ENCODE peak calls at places on chromosomes 5 and 9, in seven cellular contexts. J is RWPE1; S is NAMALWA; U is T-helper 2 cell; F is fibroblast of the conjunctiva; K is activated CD4-positive, alpha-beta T cell treated with anti-CD3 and anti-CD28 coated beads for 36 hours; E is KG1. R is an unnamed sample.
A peak's percentile ranks its signal among the peaks of the same experiment; 100 is the strongest.

GRCh38 chr5:173535976-173536639 is 80.3 kb downstream of the BOD1 start:
- DNase-seq in F (no peak), S (no peak), K (no peak), J (no peak), E (no peak), U (no peak), R (no peak)

GRCh38 chr9:76542360-76542759 is 83.4 kb downstream of the GCNT1 start:
- DNase-seq in K (no peak), U (no peak), J (no peak), S (peak; percentile 28), F (no peak), E (no peak), R (peak; percentile 58)

GRCh38 chr9:27280858-27281257 is 16.1 kb downstream of the EQTN start:
- DNase-seq in K (no peak), E (no peak), U (no peak), F (no peak), S (peak; percentile 6), J (no peak), R (no peak)

GRCh38 chr5:65172486-65173129 is 309.1 kb downstream of the ADAMTS6 start:
- DNase-seq in F (no peak), U (no peak), E (no peak), K (peak; percentile 85), J (peak; percentile 16), S (no peak), R (no peak)

GRCh38 chr5:113162770-113163169 is 186.2 kb downstream of the DCP2 start:
- DNase-seq in F (no peak), S (no peak), U (no peak), K (no peak), E (no peak), J (peak; percentile 97), R (no peak)

GRCh38 chr5:94810281-94810680 is 191.8 kb downstream of the SLF1 start:
- DNase-seq in J (no peak), E (no peak), U (no peak), K (no peak), F (no peak), S (no peak), R (no peak)

GRCh38 chr5:113922343-113922742 is 408.8 kb downstream of the YTHDC2 start:
- DNase-seq in J (no peak), S (no peak), E (no peak), U (no peak), F (no peak), K (no peak), R (no peak)

GRCh38 chr5:181223041-181223728 is at the start of gene TRIM41:
- DNase-seq in K (peak; percentile 98), S (peak; percentile 99), J (peak; percentile 93), F (peak; percentile 98), E (no peak), U (peak; percentile 93), R (peak; percentile 99)

GRCh38 chr9:115642285-115642684 is 511.3 kb upstream of the PAPPA start:
- DNase-seq in S (no peak), F (no peak), K (no peak), U (no peak), J (no peak), E (no peak), R (no peak)

GRCh38 chr9:104258289-104259045 is 164.4 kb downstream of the SMC2 start:
- DNase-seq in E (no peak), U (no peak), J (no peak), S (no peak), F (no peak), K (no peak), R (peak; percentile 26)

GRCh38 chr9:88992556-88992955 is 1.3 kb downstream of the S1PR3 start:
- DNase-seq in K (no peak), J (no peak), U (no peak), S (no peak), F (no peak), E (no peak), R (no peak)

GRCh38 chr9:87711857-87712800 is 13.8 kb upstream of the CTSL start:
- DNase-seq in S (no peak), K (peak; percentile 22), F (peak; percentile 38), E (no peak), U (no peak), J (no peak), R (peak; percentile 74)

GRCh38 chr5:131242728-131243255 is 21.1 kb upstream of the CDC42SE2 start:
- DNase-seq in U (no peak), E (no peak), K (peak; percentile 30), J (peak; percentile 53), S (no peak), F (peak; percentile 70), R (no peak)

GRCh38 chr5:145499483-145499882 is 335.7 kb downstream of the PRELID2 start:
- DNase-seq in K (no peak), F (peak; percentile 45), E (no peak), U (no peak), J (no peak), S (no peak), R (peak; percentile 74)

GRCh38 chr9:100222674-100223073 is 123.6 kb downstream of the INVS start:
- DNase-seq in J (peak; percentile 53), E (no peak), K (no peak), S (peak; percentile 54), F (peak; percentile 32), U (no peak), R (no peak)

GRCh38 chr5:181191526-181192336 is 13.3 kb downstream of the TRIM7 start:
- DNase-seq in K (peak; percentile 96), U (peak; percentile 93), J (peak; percentile 91), S (peak; percentile 97), E (no peak), F (peak; percentile 94), R (peak; percentile 99)

GRCh38 chr5:78899922-78900362 is 85.2 kb downstream of the ARSB start:
- DNase-seq in F (peak; percentile 41), K (peak; percentile 46), U (no peak), S (peak; percentile 67), E (no peak), J (peak; percentile 18), R (peak; percentile 76)

GRCh38 chr5:109531262-109531661 is 121.5 kb upstream of the PJA2 start:
- DNase-seq in J (no peak), S (no peak), K (no peak), F (no peak), U (no peak), E (no peak), R (no peak)

GRCh38 chr5:27592231-27592630 is 553.8 kb upstream of the CDH9 start:
- DNase-seq in E (no peak), U (no peak), S (no peak), J (peak; percentile 2), F (no peak), K (no peak), R (no peak)

GRCh38 chr9:136965771-136966484 is 11.4 kb upstream of the PTGDS start:
- DNase-seq in U (no peak), J (no peak), S (peak; percentile 33), K (peak; percentile 42), E (no peak), F (no peak), R (no peak)

GRCh38 chr5:135833521-135833920 is 942 bp upstream of the SLC25A48 start:
- DNase-seq in K (no peak), F (no peak), E (no peak), S (no peak), J (no peak), U (no peak), R (no peak)

GRCh38 chr5:123047706-123048105 is 11.2 kb upstream of the PPIC start:
- DNase-seq in E (no peak), K (no peak), S (no peak), J (no peak), F (no peak), U (no peak), R (no peak)

GRCh38 chr9:124217839-124218437 is 39.8 kb upstream of the NEK6 start:
- DNase-seq in J (no peak), S (peak; percentile 58), U (no peak), E (no peak), F (no peak), K (no peak), R (no peak)

GRCh38 chr9:96603305-96604004 is 16.2 kb downstream of the CDC14B start:
- DNase-seq in S (no peak), U (no peak), F (no peak), J (no peak), E (no peak), K (no peak), R (no peak)

GRCh38 chr9:77707696-77708095 is 59.6 kb upstream of the GNA14 start:
- DNase-seq in F (peak; percentile 98), K (no peak), S (no peak), J (peak; percentile 93), U (no peak), E (no peak), R (no peak)

GRCh38 chr5:175688352-175689146 is 30.7 kb downstream of the HRH2 start:
- DNase-seq in U (no peak), F (no peak), S (no peak), J (no peak), K (no peak), E (no peak), R (peak; percentile 16)

GRCh38 chr9:14515564-14516198 is 177.6 kb downstream of the ZDHHC21 start:
- DNase-seq in E (no peak), F (no peak), J (no peak), S (no peak), K (no peak), U (no peak), R (peak; percentile 77)

GRCh38 chr9:27572918-27573698 is at the start of gene C9orf72:
- DNase-seq in J (peak; percentile 89), U (peak; percentile 80), E (peak; percentile 42), S (no peak), K (peak; percentile 92), F (peak; percentile 12), R (peak; percentile 77)